ENCODE peak calls at places on chromosome 12, in five cellular contexts. P, K, Y, Z and I are unnamed samples.

GRCh38 chr12:120813588-120814153 is 88.0 kb downstream of the ACADS start:
- DNase-seq in Y (no peak), P (no peak), K (no peak), Z (no peak), I (no peak)

GRCh38 chr12:57519758-57520007 is 631 bp downstream of the DDIT3 start:
- DNase-seq in K (no peak), Z (no peak), Y (no peak), P (no peak), I (no peak)

GRCh38 chr12:10186299-10186698 is 7.5 kb downstream of the TMEM52B start:
- DNase-seq in Z (no peak), Y (no peak), P (no peak), K (no peak), I (no peak)

GRCh38 chr12:1474059-1474537 is 120.3 kb downstream of the FBXL14 start:
- DNase-seq in K (no peak), P (no peak), Z (no peak), Y (peak; percentile 20), I (peak; percentile 65)

GRCh38 chr12:58925111-58925732 is 4.9 kb upstream of the LRIG3 start:
- DNase-seq in Z (no peak), Y (no peak), K (no peak), P (no peak), I (no peak)

GRCh38 chr12:88628856-88629509 is 48.7 kb upstream of the KITLG start:
- DNase-seq in Z (no peak), P (no peak), K (no peak), Y (no peak), I (no peak)

GRCh38 chr12:52285851-52286530 is 5.3 kb downstream of the KRT81 start:
- DNase-seq in Y (no peak), P (no peak), Z (no peak), K (no peak), I (no peak)

GRCh38 chr12:89861086-89861485 is 152.4 kb upstream of the ATP2B1 start:
- DNase-seq in Y (no peak), P (no peak), K (no peak), Z (no peak), I (no peak)

GRCh38 chr12:74537126-74537706 is 419 bp upstream of the ATXN7L3B start:
- DNase-seq in P (no peak), Y (peak; percentile 56), K (peak; percentile 32), Z (peak; percentile 48), I (peak; percentile 50)

GRCh38 chr12:16526693-16527092 is 79.3 kb downstream of the LMO3 start:
- DNase-seq in Z (no peak), P (no peak), K (no peak), Y (no peak), I (peak; percentile 2)

GRCh38 chr12:71315328-71315960 is 124.2 kb upstream of the LGR5 start:
- DNase-seq in Z (no peak), P (no peak), K (no peak), Y (no peak), I (no peak)

GRCh38 chr12:13195244-13195643 is 1.3 kb upstream of the EMP1 start:
- DNase-seq in K (no peak), Y (no peak), Z (no peak), P (no peak), I (no peak)

GRCh38 chr12:15837141-15837781 is 44.9 kb upstream of the STRAP start:
- DNase-seq in P (no peak), Z (no peak), Y (no peak), K (no peak), I (no peak)

GRCh38 chr12:57918182-57918581 is 23.2 kb upstream of the ATP23 start:
- DNase-seq in K (no peak), Z (no peak), Y (no peak), P (no peak), I (no peak)

GRCh38 chr12:105444050-105444808 is 113.7 kb downstream of the C12orf75 start:
- DNase-seq in P (no peak), Y (no peak), K (no peak), Z (no peak), I (no peak)

GRCh38 chr12:104671407-104672095 is 214.8 kb downstream of the CHST11 start:
- DNase-seq in P (no peak), Z (peak; percentile 88), Y (peak; percentile 53), K (peak; percentile 35), I (peak; percentile 93)

GRCh38 chr12:9590441-9590840 is 17.3 kb downstream of the KLRB1 start:
- DNase-seq in P (no peak), K (no peak), Z (no peak), Y (peak; percentile 20), I (no peak)

GRCh38 chr12:20369164-20370000 is 1.0 kb downstream of the PDE3A start:
- DNase-seq in Y (no peak), P (peak; percentile 85), K (no peak), Z (no peak), I (no peak)

GRCh38 chr12:18819471-18819870 is 81.6 kb downstream of the CAPZA3 start:
- DNase-seq in P (no peak), K (no peak), Y (no peak), Z (no peak), I (no peak)

GRCh38 chr12:105289114-105289904 is 41.2 kb upstream of the C12orf75 start:
- DNase-seq in P (no peak), Z (no peak), K (no peak), Y (peak; percentile 21), I (no peak)

GRCh38 chr12:27178723-27179398 is 65.2 kb upstream of the STK38L start:
- DNase-seq in Z (no peak), Y (no peak), P (no peak), K (no peak), I (no peak)

GRCh38 chr12:92784795-92785562 is 82.2 kb downstream of the PLEKHG7 start:
- DNase-seq in P (no peak), K (peak; percentile 67), Z (peak; percentile 70), Y (peak; percentile 85), I (peak; percentile 72)

GRCh38 chr12:15435597-15435996 is 113.3 kb downstream of the PTPRO start:
- DNase-seq in Y (no peak), P (no peak), Z (no peak), K (no peak), I (no peak)

GRCh38 chr12:18502422-18502821 is 235.4 kb downstream of the PLCZ1 start:
- DNase-seq in Y (peak; percentile 1), Z (no peak), P (no peak), K (no peak), I (no peak)

GRCh38 chr12:91852646-91853045 is 293.0 kb downstream of the BTG1 start:
- DNase-seq in Z (no peak), K (no peak), P (no peak), Y (no peak), I (no peak)

GRCh38 chr12:94326727-94327126 is 132.9 kb downstream of the CEP83 start:
- DNase-seq in Z (no peak), Y (no peak), P (no peak), K (no peak), I (no peak)

GRCh38 chr12:20367731-20368652 is at the start of gene PDE3A:
- DNase-seq in Y (no peak), K (no peak), Z (no peak), P (peak; percentile 75), I (peak; percentile 39)

GRCh38 chr12:13368971-13369370 is 172.4 kb downstream of the EMP1 start:
- DNase-seq in Z (no peak), P (peak; percentile 36), Y (no peak), K (no peak), I (no peak)

GRCh38 chr12:120651821-120652220 is 11.4 kb downstream of the CABP1 start:
- DNase-seq in K (no peak), P (no peak), Y (no peak), Z (no peak), I (no peak)

GRCh38 chr12:121789800-121790748 is 3.4 kb downstream of the RHOF start:
- DNase-seq in P (no peak), Z (peak; percentile 70), Y (no peak), K (no peak), I (no peak)

GRCh38 chr12:76627346-76628135 is 68.0 kb upstream of the OSBPL8 start:
- DNase-seq in P (no peak), Y (no peak), K (no peak), Z (no peak), I (no peak)
- TF ChIP-seq YY1 in P (no peak), Y (no peak), K (no peak), Z (no peak), I (no peak)

GRCh38 chr12:31964280-31964679 is 5.1 kb downstream of the RESF1 start:
- DNase-seq in P (no peak), Y (no peak), K (no peak), Z (no peak), I (no peak)
- H4K20me1 ChIP-seq in P (no peaks in the 10 kb centered on the region), Y (no peaks in the 10 kb centered on the region), K (no peaks in the 10 kb centered on the region), Z (no peaks in the 10 kb centered on the region), I (no peaks in the 10 kb centered on the region)

GRCh38 chr12:22014783-22015144 is 31.3 kb upstream of the CMAS start:
- DNase-seq in Z (no peak), K (no peak), Y (no peak), P (no peak), I (no peak)
- TF ChIP-seq POLR2A in Z (no peak), K (no peak), Y (no peak), P (no peak), I (no peak)

GRCh38 chr12:2877047-2877958 is at the start of the genes FOXM1 and RHNO1:
- DNase-seq in K (peak; percentile 84), Z (no peak), Y (peak; percentile 78), P (peak; percentile 94), I (peak; percentile 60)
- TF ChIP-seq YY1 in K (peak; percentile 65), Z (peak; percentile 94), Y (peak; percentile 82), P (peak; percentile 87), I (peak; percentile 63)

DNA sequence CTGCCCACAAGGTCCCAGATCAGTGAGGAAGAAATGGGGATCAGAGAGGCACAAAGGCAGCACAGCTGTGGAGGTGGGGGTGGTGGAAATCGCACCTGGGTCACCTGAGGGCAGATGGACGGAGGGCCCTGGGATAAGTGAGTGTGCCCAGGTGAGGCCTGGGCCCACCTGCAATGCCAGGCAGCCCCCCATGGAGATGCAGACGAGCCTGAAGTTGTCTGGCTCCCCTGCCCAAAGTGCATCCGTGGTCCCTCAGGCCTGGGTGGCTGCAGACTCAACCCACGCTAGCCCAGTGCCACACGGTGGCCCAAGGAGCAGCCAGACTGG is 84.9 kb downstream of the NCOR2 start:
- DNase-seq in Z (no peak), Y (no peak), P (no peak), K (no peak), I (no peak)
- H4K20me1 ChIP-seq in Z (no peaks in the 10 kb centered on the region), Y (peaks cover 4% of the 10 kb centered on the region), P (peaks cover 17% of the 10 kb centered on the region), K (peaks cover 13% of the 10 kb centered on the region), I (no peaks in the 10 kb centered on the region)

GRCh38 chr12:96399081-96399918 is 939 bp downstream of the CDK17 start:
- DNase-seq in Z (peak; percentile 48), K (peak; percentile 69), Y (peak; percentile 10), P (peak; percentile 70), I (no peak)
- TF ChIP-seq POLR2A in Z (peak; percentile 78), K (peak; percentile 63), Y (peak; percentile 38), P (no peak), I (no peak)

GRCh38 chr12:125773033-125773432 is 707.8 kb downstream of the AACS start:
- DNase-seq in K (peak; percentile 52), P (peak; percentile 82), Y (peak; percentile 27), Z (no peak), I (peak; percentile 6)
- TF ChIP-seq YY1 in K (no peak), P (peak; percentile 47), Y (no peak), Z (no peak), I (no peak)

DNA sequence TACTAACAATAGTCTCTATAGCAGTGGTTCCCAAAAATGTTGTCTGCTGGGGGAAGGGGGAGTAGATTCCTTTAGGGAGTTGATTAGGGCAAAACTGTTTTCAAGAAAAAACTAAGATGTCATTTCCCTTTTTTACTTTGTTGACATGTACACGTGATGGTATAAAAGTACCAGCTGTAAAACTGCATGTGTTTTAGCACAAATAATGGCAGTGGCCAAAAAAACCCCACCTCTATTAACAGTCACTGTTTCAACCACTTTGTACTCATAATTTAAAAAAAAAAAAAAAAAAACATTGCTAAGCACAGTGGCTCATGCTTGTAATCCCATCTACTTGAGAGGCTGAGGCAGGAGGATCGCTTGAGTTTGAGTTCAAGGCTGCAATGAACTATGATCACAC is 61.7 kb downstream of the PPP1R12A start:
- DNase-seq in Y (no peak), Z (no peak), K (no peak), P (no peak), I (no peak)
- H4K20me1 ChIP-seq in Y (no peaks in the 10 kb centered on the region), Z (no peaks in the 10 kb centered on the region), K (no peaks in the 10 kb centered on the region), P (no peaks in the 10 kb centered on the region), I (no peaks in the 10 kb centered on the region)